ENCODE peak calls at places on chromosomes 3 and 15, in eight cellular contexts. One of them, this sample, is unnamed.

GRCh38 chr15:76360416-76360815 is 23.8 kb downstream of the ISL2 start:
- DNase-seq in endothelial cell of umbilical vein: no peak
- DNase-seq in fibroblast of the aortic adventitia: no peak
- DNase-seq in uterus: no peak
- DNase-seq in GM12864: no peak
- DNase-seq in left ventricle myocardium inferior: no peak
- DNase-seq in stomach: no peak
- DNase-seq in thoracic aorta: no peak
- DNase-seq in this sample: no peak

GRCh38 chr3:180239939-180240338 is 203.2 kb upstream of the PEX5L start:
- DNase-seq in endothelial cell of umbilical vein: no peak
- DNase-seq in fibroblast of the aortic adventitia: no peak
- DNase-seq in uterus: no peak
- DNase-seq in GM12864: no peak
- DNase-seq in left ventricle myocardium inferior: no peak
- DNase-seq in stomach: no peak
- DNase-seq in thoracic aorta: no peak
- DNase-seq in this sample: no peak

GRCh38 chr3:11423868-11424267 is 151.7 kb downstream of the ATG7 start:
- DNase-seq in endothelial cell of umbilical vein: no peak
- DNase-seq in fibroblast of the aortic adventitia: no peak
- DNase-seq in uterus: no peak
- DNase-seq in GM12864: no peak
- DNase-seq in left ventricle myocardium inferior: no peak
- DNase-seq in stomach: no peak
- DNase-seq in thoracic aorta: no peak
- DNase-seq in this sample: no peak

GRCh38 chr3:111333642-111334041 is 208.4 kb upstream of the CD96 start:
- DNase-seq in endothelial cell of umbilical vein: no peak
- DNase-seq in fibroblast of the aortic adventitia: no peak
- DNase-seq in uterus: no peak
- DNase-seq in GM12864: no peak
- DNase-seq in left ventricle myocardium inferior: no peak
- DNase-seq in stomach: no peak
- DNase-seq in thoracic aorta: no peak
- DNase-seq in this sample: no peak

GRCh38 chr3:102124301-102125158 is 275.2 kb downstream of the NFKBIZ start:
- DNase-seq in endothelial cell of umbilical vein: no peak
- DNase-seq in fibroblast of the aortic adventitia: peak
- DNase-seq in uterus: no peak
- DNase-seq in GM12864: no peak
- DNase-seq in left ventricle myocardium inferior: no peak
- DNase-seq in stomach: no peak
- DNase-seq in thoracic aorta: no peak
- DNase-seq in this sample: no peak

GRCh38 chr3:108334698-108335097 is 38.4 kb downstream of the HHLA2 start:
- DNase-seq in endothelial cell of umbilical vein: no peak
- DNase-seq in fibroblast of the aortic adventitia: peak
- DNase-seq in uterus: no peak
- DNase-seq in GM12864: no peak
- DNase-seq in left ventricle myocardium inferior: no peak
- DNase-seq in stomach: no peak
- DNase-seq in thoracic aorta: no peak
- DNase-seq in this sample: no peak

GRCh38 chr15:50906954-50907865 is 1.3 kb upstream of the AP4E1 start:
- DNase-seq in endothelial cell of umbilical vein: no peak
- DNase-seq in fibroblast of the aortic adventitia: peak
- DNase-seq in uterus: no peak
- DNase-seq in GM12864: peak
- DNase-seq in left ventricle myocardium inferior: no peak
- DNase-seq in stomach: peak
- DNase-seq in thoracic aorta: no peak
- DNase-seq in this sample: peak

GRCh38 chr15:52789601-52790165 is 453 bp downstream of the ONECUT1 start:
- DNase-seq in endothelial cell of umbilical vein: no peak
- DNase-seq in fibroblast of the aortic adventitia: peak
- DNase-seq in uterus: no peak
- DNase-seq in GM12864: no peak
- DNase-seq in left ventricle myocardium inferior: no peak
- DNase-seq in stomach: no peak
- DNase-seq in thoracic aorta: no peak
- DNase-seq in this sample: no peak

GRCh38 chr15:55721554-55722185 is 21.3 kb downstream of the PRTG start:
- DNase-seq in endothelial cell of umbilical vein: no peak
- DNase-seq in fibroblast of the aortic adventitia: no peak
- DNase-seq in uterus: no peak
- DNase-seq in GM12864: no peak
- DNase-seq in left ventricle myocardium inferior: no peak
- DNase-seq in stomach: no peak
- DNase-seq in thoracic aorta: no peak
- DNase-seq in this sample: no peak

GRCh38 chr3:11288786-11289637 is 16.8 kb downstream of the ATG7 start:
- DNase-seq in endothelial cell of umbilical vein: peak
- DNase-seq in fibroblast of the aortic adventitia: peak
- DNase-seq in uterus: no peak
- DNase-seq in GM12864: peak
- DNase-seq in left ventricle myocardium inferior: no peak
- DNase-seq in stomach: no peak
- DNase-seq in thoracic aorta: no peak
- DNase-seq in this sample: peak

GRCh38 chr3:61250784-61251173 is 473 bp downstream of the FHIT start:
- DNase-seq in endothelial cell of umbilical vein: no peak
- DNase-seq in fibroblast of the aortic adventitia: peak
- DNase-seq in uterus: peak
- DNase-seq in GM12864: peak
- DNase-seq in left ventricle myocardium inferior: peak
- DNase-seq in stomach: no peak
- DNase-seq in thoracic aorta: no peak
- DNase-seq in this sample: no peak

GRCh38 chr3:155737844-155738460 is 6.9 kb downstream of the PLCH1 start:
- DNase-seq in endothelial cell of umbilical vein: no peak
- DNase-seq in fibroblast of the aortic adventitia: no peak
- DNase-seq in uterus: no peak
- DNase-seq in GM12864: no peak
- DNase-seq in left ventricle myocardium inferior: no peak
- DNase-seq in stomach: peak
- DNase-seq in thoracic aorta: no peak
- DNase-seq in this sample: no peak

GRCh38 chr15:22954326-22954725 is 25.8 kb downstream of the CYFIP1 start:
- DNase-seq in endothelial cell of umbilical vein: no peak
- DNase-seq in fibroblast of the aortic adventitia: no peak
- DNase-seq in uterus: no peak
- DNase-seq in GM12864: no peak
- DNase-seq in left ventricle myocardium inferior: no peak
- DNase-seq in stomach: no peak
- DNase-seq in thoracic aorta: no peak
- DNase-seq in this sample: no peak

GRCh38 chr15:65413760-65414144 is 9.0 kb downstream of the IGDCC4 start:
- DNase-seq in endothelial cell of umbilical vein: no peak
- DNase-seq in fibroblast of the aortic adventitia: no peak
- DNase-seq in uterus: no peak
- DNase-seq in GM12864: no peak
- DNase-seq in left ventricle myocardium inferior: no peak
- DNase-seq in stomach: no peak
- DNase-seq in thoracic aorta: no peak
- DNase-seq in this sample: no peak

GRCh38 chr3:192033246-192033645 is 572.3 kb downstream of the PYDC2 start:
- DNase-seq in endothelial cell of umbilical vein: no peak
- DNase-seq in fibroblast of the aortic adventitia: no peak
- DNase-seq in uterus: no peak
- DNase-seq in GM12864: no peak
- DNase-seq in left ventricle myocardium inferior: no peak
- DNase-seq in stomach: no peak
- DNase-seq in thoracic aorta: no peak
- DNase-seq in this sample: no peak

GRCh38 chr3:64355473-64355872 is 130.2 kb upstream of the PRICKLE2 start:
- DNase-seq in endothelial cell of umbilical vein: peak
- DNase-seq in fibroblast of the aortic adventitia: peak
- DNase-seq in uterus: no peak
- DNase-seq in GM12864: no peak
- DNase-seq in left ventricle myocardium inferior: no peak
- DNase-seq in stomach: no peak
- DNase-seq in thoracic aorta: no peak
- DNase-seq in this sample: no peak

GRCh38 chr3:32960404-32961160 is 9.1 kb downstream of the CCR4 start:
- DNase-seq in endothelial cell of umbilical vein: no peak
- DNase-seq in fibroblast of the aortic adventitia: no peak
- DNase-seq in uterus: no peak
- DNase-seq in GM12864: no peak
- DNase-seq in left ventricle myocardium inferior: no peak
- DNase-seq in stomach: no peak
- DNase-seq in thoracic aorta: no peak
- DNase-seq in this sample: peak

GRCh38 chr15:57557267-57557666 is 34.4 kb upstream of the MYZAP start:
- DNase-seq in endothelial cell of umbilical vein: no peak
- DNase-seq in fibroblast of the aortic adventitia: no peak
- DNase-seq in uterus: no peak
- DNase-seq in GM12864: no peak
- DNase-seq in left ventricle myocardium inferior: no peak
- DNase-seq in stomach: no peak
- DNase-seq in thoracic aorta: no peak
- DNase-seq in this sample: no peak

GRCh38 chr3:189188466-189188865 is 16.7 kb downstream of the TPRG1 start:
- DNase-seq in endothelial cell of umbilical vein: no peak
- DNase-seq in fibroblast of the aortic adventitia: peak
- DNase-seq in uterus: no peak
- DNase-seq in GM12864: no peak
- DNase-seq in left ventricle myocardium inferior: no peak
- DNase-seq in stomach: no peak
- DNase-seq in thoracic aorta: no peak
- DNase-seq in this sample: no peak

GRCh38 chr3:53817211-53817610 is 29.0 kb downstream of the CHDH start:
- DNase-seq in endothelial cell of umbilical vein: no peak
- DNase-seq in fibroblast of the aortic adventitia: no peak
- DNase-seq in uterus: no peak
- DNase-seq in GM12864: no peak
- DNase-seq in left ventricle myocardium inferior: no peak
- DNase-seq in stomach: peak
- DNase-seq in thoracic aorta: no peak
- DNase-seq in this sample: no peak

GRCh38 chr15:87369269-87369668 is 887.3 kb downstream of the NTRK3 start:
- DNase-seq in endothelial cell of umbilical vein: no peak
- DNase-seq in fibroblast of the aortic adventitia: peak
- DNase-seq in uterus: no peak
- DNase-seq in GM12864: no peak
- DNase-seq in left ventricle myocardium inferior: no peak
- DNase-seq in stomach: no peak
- DNase-seq in thoracic aorta: no peak
- DNase-seq in this sample: no peak

GRCh38 chr3:153166206-153166605 is 4.2 kb downstream of the RAP2B start:
- DNase-seq in endothelial cell of umbilical vein: peak
- DNase-seq in fibroblast of the aortic adventitia: peak
- DNase-seq in uterus: no peak
- DNase-seq in GM12864: no peak
- DNase-seq in left ventricle myocardium inferior: no peak
- DNase-seq in stomach: no peak
- DNase-seq in thoracic aorta: no peak
- DNase-seq in this sample: no peak

GRCh38 chr15:34337557-34338306 is at the start of gene SLC12A6:
- DNase-seq in endothelial cell of umbilical vein: peak
- DNase-seq in fibroblast of the aortic adventitia: peak
- DNase-seq in uterus: peak
- DNase-seq in GM12864: no peak
- DNase-seq in left ventricle myocardium inferior: peak
- DNase-seq in stomach: peak
- DNase-seq in thoracic aorta: peak
- DNase-seq in this sample: peak
- H3K4me3 ChIP-seq in endothelial cell of umbilical vein: peak
- H3K4me3 ChIP-seq in fibroblast of the aortic adventitia: peak
- H3K4me3 ChIP-seq in uterus: peak
- H3K4me3 ChIP-seq in GM12864: peak
- H3K4me3 ChIP-seq in left ventricle myocardium inferior: peak
- H3K4me3 ChIP-seq in stomach: peak
- H3K4me3 ChIP-seq in thoracic aorta: peak
- H3K4me3 ChIP-seq in this sample: peak

DNA sequence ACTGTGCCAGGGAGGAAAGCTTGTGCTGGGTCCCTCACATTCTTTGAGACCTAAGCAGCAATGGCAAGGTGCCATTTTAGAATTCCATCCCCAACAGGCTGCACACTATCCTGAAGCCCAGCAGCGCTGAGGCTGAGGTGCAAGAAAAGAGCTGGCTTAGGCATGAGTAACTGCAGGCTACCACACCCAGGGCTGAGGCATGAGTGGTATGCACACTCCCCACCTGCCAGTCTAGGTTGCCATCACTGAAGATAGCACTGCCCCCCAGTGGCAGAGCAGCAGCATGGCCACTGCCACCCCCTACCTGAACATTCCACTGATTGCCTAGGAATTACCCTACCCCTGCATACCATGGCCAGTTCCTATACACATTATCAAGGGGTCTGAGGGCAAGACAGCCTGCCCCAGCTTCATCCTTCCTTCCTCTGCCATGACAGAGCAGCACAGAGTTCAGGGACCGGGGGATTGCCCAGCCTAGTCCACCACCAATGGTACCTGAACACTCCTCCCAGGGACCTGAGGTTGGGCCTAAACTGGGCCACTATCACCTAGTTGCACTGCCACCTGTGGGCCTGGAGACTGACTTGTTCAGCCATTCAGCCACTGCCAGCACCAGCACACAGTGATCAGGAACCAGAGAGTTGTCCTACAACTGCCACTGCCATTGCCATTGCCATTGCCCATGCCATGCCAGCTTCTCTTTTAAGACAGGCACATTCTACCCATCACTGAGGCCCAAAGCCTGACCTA is 129.8 kb downstream of the SATB1 start:
- DNase-seq in endothelial cell of umbilical vein: no peak
- DNase-seq in fibroblast of the aortic adventitia: peak
- DNase-seq in uterus: no peak
- DNase-seq in GM12864: peak
- DNase-seq in left ventricle myocardium inferior: peak
- DNase-seq in stomach: peak
- DNase-seq in thoracic aorta: no peak
- DNase-seq in this sample: peak
- TF ChIP-seq CTCF in endothelial cell of umbilical vein: no peak
- TF ChIP-seq CTCF in fibroblast of the aortic adventitia: peak
- TF ChIP-seq CTCF in uterus: no peak
- TF ChIP-seq CTCF in GM12864: peak
- TF ChIP-seq CTCF in left ventricle myocardium inferior: peak
- TF ChIP-seq CTCF in stomach: peak
- TF ChIP-seq CTCF in thoracic aorta: no peak
- TF ChIP-seq CTCF in this sample: peak

DNA sequence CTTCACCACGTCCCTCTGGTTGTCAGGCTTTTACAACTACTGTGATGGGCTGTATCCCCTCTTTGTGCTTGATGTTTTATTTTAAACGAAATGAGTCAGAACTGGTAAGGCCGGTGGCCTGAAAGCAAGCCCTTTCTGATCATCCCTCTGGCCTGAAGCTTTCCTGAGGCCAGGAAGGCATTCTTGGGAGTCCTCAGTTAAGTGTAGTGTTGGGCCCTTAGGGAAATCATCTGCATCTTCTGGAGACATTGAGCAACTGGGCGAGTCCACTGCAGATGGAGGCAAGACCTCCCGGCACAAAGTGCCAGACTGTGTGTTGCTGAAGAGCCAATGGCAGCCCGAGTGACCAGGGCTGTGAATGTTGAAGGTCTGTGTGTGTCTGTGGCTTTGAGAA is 33.0 kb upstream of the AMOTL2 start:
- DNase-seq in endothelial cell of umbilical vein: no peak
- DNase-seq in fibroblast of the aortic adventitia: no peak
- DNase-seq in uterus: no peak
- DNase-seq in GM12864: no peak
- DNase-seq in left ventricle myocardium inferior: no peak
- DNase-seq in stomach: no peak
- DNase-seq in thoracic aorta: no peak
- DNase-seq in this sample: no peak
- H3K4me3 ChIP-seq in endothelial cell of umbilical vein: no peak
- H3K4me3 ChIP-seq in fibroblast of the aortic adventitia: no peak
- H3K4me3 ChIP-seq in uterus: no peak
- H3K4me3 ChIP-seq in GM12864: no peak
- H3K4me3 ChIP-seq in left ventricle myocardium inferior: peak
- H3K4me3 ChIP-seq in stomach: no peak
- H3K4me3 ChIP-seq in thoracic aorta: peak
- H3K4me3 ChIP-seq in this sample: no peak

GRCh38 chr3:194623449-194624290 is 9.5 kb downstream of the TMEM44 start:
- DNase-seq in endothelial cell of umbilical vein: no peak
- DNase-seq in fibroblast of the aortic adventitia: no peak
- DNase-seq in uterus: no peak
- DNase-seq in GM12864: no peak
- DNase-seq in left ventricle myocardium inferior: no peak
- DNase-seq in stomach: no peak
- DNase-seq in thoracic aorta: no peak
- DNase-seq in this sample: no peak
- TF ChIP-seq CTCF in endothelial cell of umbilical vein: no peak
- TF ChIP-seq CTCF in fibroblast of the aortic adventitia: no peak
- TF ChIP-seq CTCF in uterus: no peak
- TF ChIP-seq CTCF in GM12864: no peak
- TF ChIP-seq CTCF in left ventricle myocardium inferior: no peak
- TF ChIP-seq CTCF in stomach: no peak
- TF ChIP-seq CTCF in thoracic aorta: no peak
- TF ChIP-seq CTCF in this sample: no peak